ENCODE peak calls at places on chromosomes 4 and X, in ten cellular contexts. One of them, this sample, is unnamed.

GRCh38 chr4:161411901-161412300 is 751.9 kb downstream of the FSTL5 start:
- DNase-seq in fibroblast of lung: no peak
- DNase-seq in OCI-LY7: no peak
- DNase-seq in thoracic aorta: no peak
- DNase-seq in brain microvascular endothelial cell: no peak
- DNase-seq in spleen: no peak
- DNase-seq in testis: no peak
- DNase-seq in lower lobe of right lung: no peak
- DNase-seq in SK-N-SH: no peak
- DNase-seq in heart left ventricle: no peak
- DNase-seq in this sample: no peak

GRCh38 chr4:10079256-10079655 is 37.3 kb downstream of the WDR1 start:
- DNase-seq in SK-N-SH: no peak
- DNase-seq in testis: no peak
- DNase-seq in OCI-LY7: no peak
- DNase-seq in spleen: peak; percentile 62
- DNase-seq in lower lobe of right lung: peak; percentile 43
- DNase-seq in fibroblast of lung: no peak
- DNase-seq in thoracic aorta: no peak
- DNase-seq in brain microvascular endothelial cell: no peak
- DNase-seq in heart left ventricle: no peak
- DNase-seq in this sample: no peak

GRCh38 chr4:74714731-74715130 is 79.6 kb downstream of the BTC start:
- DNase-seq in brain microvascular endothelial cell: no peak
- DNase-seq in SK-N-SH: no peak
- DNase-seq in spleen: no peak
- DNase-seq in thoracic aorta: no peak
- DNase-seq in lower lobe of right lung: no peak
- DNase-seq in testis: no peak
- DNase-seq in OCI-LY7: no peak
- DNase-seq in heart left ventricle: no peak
- DNase-seq in fibroblast of lung: no peak
- DNase-seq in this sample: no peak

GRCh38 chr4:158997660-158998349 is 105.1 kb upstream of the RAPGEF2 start:
- DNase-seq in heart left ventricle: no peak
- DNase-seq in testis: no peak
- DNase-seq in lower lobe of right lung: no peak
- DNase-seq in brain microvascular endothelial cell: no peak
- DNase-seq in spleen: no peak
- DNase-seq in SK-N-SH: no peak
- DNase-seq in thoracic aorta: no peak
- DNase-seq in OCI-LY7: no peak
- DNase-seq in fibroblast of lung: no peak
- DNase-seq in this sample: no peak

GRCh38 chr4:970854-971520 is 2.4 kb downstream of the DGKQ start:
- DNase-seq in fibroblast of lung: no peak
- DNase-seq in OCI-LY7: no peak
- DNase-seq in heart left ventricle: no peak
- DNase-seq in brain microvascular endothelial cell: no peak
- DNase-seq in thoracic aorta: no peak
- DNase-seq in testis: no peak
- DNase-seq in SK-N-SH: no peak
- DNase-seq in spleen: no peak
- DNase-seq in lower lobe of right lung: no peak
- DNase-seq in this sample: no peak

GRCh38 chr4:3321295-3321889 is 28.6 kb downstream of the RGS12 start:
- DNase-seq in spleen: peak; percentile 51
- DNase-seq in lower lobe of right lung: no peak
- DNase-seq in heart left ventricle: peak; percentile 77
- DNase-seq in thoracic aorta: no peak
- DNase-seq in OCI-LY7: no peak
- DNase-seq in testis: peak; percentile 75
- DNase-seq in fibroblast of lung: peak; percentile 59
- DNase-seq in SK-N-SH: peak; percentile 61
- DNase-seq in brain microvascular endothelial cell: no peak
- DNase-seq in this sample: no peak

GRCh38 chrX:141405486-141405877 is 163.2 kb upstream of the SPANXC start:
- DNase-seq in fibroblast of lung: no peak
- DNase-seq in OCI-LY7: no peak
- DNase-seq in SK-N-SH: no peak
- DNase-seq in testis: no peak
- DNase-seq in spleen: no peak
- DNase-seq in lower lobe of right lung: no peak
- DNase-seq in heart left ventricle: no peak
- DNase-seq in thoracic aorta: no peak
- DNase-seq in brain microvascular endothelial cell: peak; percentile 2
- DNase-seq in this sample: no peak

GRCh38 chrX:40671126-40671525 is 23.8 kb upstream of the CXorf38 start:
- DNase-seq in brain microvascular endothelial cell: no peak
- DNase-seq in testis: no peak
- DNase-seq in SK-N-SH: no peak
- DNase-seq in fibroblast of lung: no peak
- DNase-seq in heart left ventricle: no peak
- DNase-seq in spleen: no peak
- DNase-seq in lower lobe of right lung: no peak
- DNase-seq in OCI-LY7: no peak
- DNase-seq in thoracic aorta: no peak
- DNase-seq in this sample: peak; percentile 66

GRCh38 chr4:99807666-99808065 is 9.0 kb upstream of the DAPP1 start:
- DNase-seq in spleen: no peak
- DNase-seq in fibroblast of lung: no peak
- DNase-seq in OCI-LY7: no peak
- DNase-seq in lower lobe of right lung: no peak
- DNase-seq in thoracic aorta: no peak
- DNase-seq in testis: no peak
- DNase-seq in brain microvascular endothelial cell: no peak
- DNase-seq in SK-N-SH: no peak
- DNase-seq in heart left ventricle: no peak
- DNase-seq in this sample: no peak

GRCh38 chrX:34612036-34612435 is 45.0 kb downstream of the TMEM47 start:
- DNase-seq in heart left ventricle: no peak
- DNase-seq in OCI-LY7: no peak
- DNase-seq in spleen: no peak
- DNase-seq in brain microvascular endothelial cell: peak; percentile 4
- DNase-seq in lower lobe of right lung: no peak
- DNase-seq in SK-N-SH: no peak
- DNase-seq in thoracic aorta: no peak
- DNase-seq in fibroblast of lung: peak; percentile 1
- DNase-seq in testis: no peak
- DNase-seq in this sample: no peak

GRCh38 chr4:6369924-6370645 is 100.4 kb downstream of the WFS1 start:
- DNase-seq in thoracic aorta: no peak
- DNase-seq in SK-N-SH: no peak
- DNase-seq in fibroblast of lung: no peak
- DNase-seq in brain microvascular endothelial cell: no peak
- DNase-seq in testis: no peak
- DNase-seq in OCI-LY7: no peak
- DNase-seq in heart left ventricle: no peak
- DNase-seq in lower lobe of right lung: no peak
- DNase-seq in spleen: no peak
- DNase-seq in this sample: no peak

GRCh38 chrX:131783555-131784338 is 239.4 kb upstream of the STK26 start:
- DNase-seq in heart left ventricle: peak; percentile 58
- DNase-seq in testis: no peak
- DNase-seq in lower lobe of right lung: no peak
- DNase-seq in spleen: no peak
- DNase-seq in thoracic aorta: no peak
- DNase-seq in brain microvascular endothelial cell: peak; percentile 83
- DNase-seq in OCI-LY7: no peak
- DNase-seq in fibroblast of lung: no peak
- DNase-seq in SK-N-SH: no peak
- DNase-seq in this sample: no peak

GRCh38 chr4:54384563-54384962 is 155.5 kb downstream of the PDGFRA start:
- DNase-seq in SK-N-SH: no peak
- DNase-seq in testis: peak; percentile 47
- DNase-seq in lower lobe of right lung: no peak
- DNase-seq in fibroblast of lung: peak; percentile 34
- DNase-seq in thoracic aorta: no peak
- DNase-seq in spleen: no peak
- DNase-seq in heart left ventricle: no peak
- DNase-seq in brain microvascular endothelial cell: peak; percentile 50
- DNase-seq in OCI-LY7: peak; percentile 7
- DNase-seq in this sample: peak; percentile 39

GRCh38 chrX:103398321-103398937 is 22.1 kb downstream of the BEX3 start:
- DNase-seq in testis: no peak
- DNase-seq in OCI-LY7: no peak
- DNase-seq in heart left ventricle: no peak
- DNase-seq in fibroblast of lung: peak; percentile 88
- DNase-seq in brain microvascular endothelial cell: peak; percentile 81
- DNase-seq in thoracic aorta: no peak
- DNase-seq in spleen: no peak
- DNase-seq in SK-N-SH: no peak
- DNase-seq in lower lobe of right lung: no peak
- DNase-seq in this sample: no peak

GRCh38 chr4:128323401-128323800 is 35.8 kb upstream of the PGRMC2 start:
- DNase-seq in spleen: no peak
- DNase-seq in OCI-LY7: no peak
- DNase-seq in heart left ventricle: no peak
- DNase-seq in brain microvascular endothelial cell: no peak
- DNase-seq in testis: no peak
- DNase-seq in thoracic aorta: no peak
- DNase-seq in SK-N-SH: no peak
- DNase-seq in fibroblast of lung: no peak
- DNase-seq in lower lobe of right lung: no peak
- DNase-seq in this sample: no peak

GRCh38 chr4:128328106-128328505 is 40.5 kb upstream of the PGRMC2 start:
- DNase-seq in heart left ventricle: no peak
- DNase-seq in thoracic aorta: no peak
- DNase-seq in lower lobe of right lung: no peak
- DNase-seq in testis: no peak
- DNase-seq in SK-N-SH: no peak
- DNase-seq in OCI-LY7: no peak
- DNase-seq in fibroblast of lung: no peak
- DNase-seq in spleen: no peak
- DNase-seq in brain microvascular endothelial cell: no peak
- DNase-seq in this sample: no peak

GRCh38 chr4:128320656-128321055 is 33.0 kb upstream of the PGRMC2 start:
- DNase-seq in brain microvascular endothelial cell: no peak
- DNase-seq in SK-N-SH: no peak
- DNase-seq in heart left ventricle: no peak
- DNase-seq in OCI-LY7: no peak
- DNase-seq in fibroblast of lung: no peak
- DNase-seq in testis: no peak
- DNase-seq in spleen: no peak
- DNase-seq in thoracic aorta: no peak
- DNase-seq in lower lobe of right lung: no peak
- DNase-seq in this sample: no peak

GRCh38 chr4:128322986-128323385 is 35.4 kb upstream of the PGRMC2 start:
- DNase-seq in SK-N-SH: no peak
- DNase-seq in thoracic aorta: no peak
- DNase-seq in brain microvascular endothelial cell: peak; percentile 91
- DNase-seq in OCI-LY7: no peak
- DNase-seq in fibroblast of lung: no peak
- DNase-seq in heart left ventricle: no peak
- DNase-seq in lower lobe of right lung: no peak
- DNase-seq in testis: no peak
- DNase-seq in spleen: no peak
- DNase-seq in this sample: no peak

DNA sequence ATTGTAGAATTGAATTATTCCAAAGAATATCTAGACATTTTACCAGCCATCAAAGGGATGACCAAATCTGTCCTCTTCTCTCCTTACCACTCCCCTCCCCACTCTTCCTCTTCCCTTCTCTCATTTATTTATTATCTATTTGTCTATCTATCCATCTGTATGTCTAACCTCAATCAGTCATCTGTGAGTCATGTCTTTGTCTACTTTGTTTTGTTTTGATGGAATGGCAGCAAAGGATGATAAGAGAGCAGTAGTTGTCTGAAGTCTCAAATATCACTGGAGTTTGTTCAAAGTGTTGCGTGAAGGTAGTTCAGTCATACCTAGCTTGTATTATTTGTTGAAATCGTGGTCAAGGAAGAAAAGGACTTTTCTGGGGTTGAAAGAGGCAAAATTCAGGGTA is 34.7 kb upstream of the PGRMC2 start:
- DNase-seq in testis: no peak
- DNase-seq in SK-N-SH: no peak
- DNase-seq in brain microvascular endothelial cell: peak; percentile 69
- DNase-seq in spleen: no peak
- DNase-seq in thoracic aorta: no peak
- DNase-seq in heart left ventricle: no peak
- DNase-seq in fibroblast of lung: no peak
- DNase-seq in OCI-LY7: no peak
- DNase-seq in lower lobe of right lung: no peak
- DNase-seq in this sample: no peak
- H3K27ac ChIP-seq in testis: no peak overlapping the region
- H3K27ac ChIP-seq in SK-N-SH: peak overlapping the region; percentile 39
- H3K27ac ChIP-seq in brain microvascular endothelial cell: peak overlapping the region; percentile 96
- H3K27ac ChIP-seq in spleen: no peak overlapping the region
- H3K27ac ChIP-seq in thoracic aorta: no peak overlapping the region
- H3K27ac ChIP-seq in heart left ventricle: no peak overlapping the region
- H3K27ac ChIP-seq in fibroblast of lung: no peak overlapping the region
- H3K27ac ChIP-seq in OCI-LY7: no peak overlapping the region
- H3K27ac ChIP-seq in lower lobe of right lung: no peak overlapping the region
- H3K27ac ChIP-seq in this sample: no peak overlapping the region

DNA sequence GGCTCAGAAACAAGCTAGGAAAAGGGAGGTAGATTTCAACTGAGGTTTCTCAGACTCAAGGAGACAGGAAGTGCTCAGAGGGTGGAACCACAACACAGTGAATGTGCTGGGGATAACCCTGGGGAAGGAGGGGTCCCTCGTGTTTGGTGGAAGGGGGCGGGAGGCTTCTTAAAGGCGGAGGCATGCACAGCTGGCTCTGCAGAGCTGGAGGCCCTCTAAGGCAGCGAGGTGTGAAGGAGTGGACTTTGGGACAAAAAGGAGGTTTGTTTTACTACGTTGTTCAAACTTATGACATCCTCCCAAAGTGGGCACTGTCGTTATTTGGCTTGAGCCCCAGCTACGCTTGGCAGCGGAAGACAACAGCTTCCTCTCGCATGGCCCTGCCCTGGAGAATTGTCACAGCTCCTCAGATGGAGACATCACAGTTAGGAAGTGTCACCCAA is 21.7 kb upstream of the MTM1 start:
- DNase-seq in SK-N-SH: no peak
- DNase-seq in spleen: no peak
- DNase-seq in lower lobe of right lung: no peak
- DNase-seq in fibroblast of lung: peak; percentile 4
- DNase-seq in testis: peak; percentile 47
- DNase-seq in OCI-LY7: no peak
- DNase-seq in heart left ventricle: no peak
- DNase-seq in brain microvascular endothelial cell: no peak
- DNase-seq in thoracic aorta: no peak
- DNase-seq in this sample: peak; percentile 82
- H3K4me3 ChIP-seq in SK-N-SH: no peak overlapping the region
- H3K4me3 ChIP-seq in spleen: no peak overlapping the region
- H3K4me3 ChIP-seq in lower lobe of right lung: no peak overlapping the region
- H3K4me3 ChIP-seq in fibroblast of lung: no peak overlapping the region
- H3K4me3 ChIP-seq in testis: no peak overlapping the region
- H3K4me3 ChIP-seq in OCI-LY7: no peak overlapping the region
- H3K4me3 ChIP-seq in heart left ventricle: no peak overlapping the region
- H3K4me3 ChIP-seq in brain microvascular endothelial cell: no peak overlapping the region
- H3K4me3 ChIP-seq in thoracic aorta: no peak overlapping the region
- H3K4me3 ChIP-seq in this sample: no peak overlapping the region

GRCh38 chr4:81602853-81603252 is 131.1 kb upstream of the RASGEF1B start:
- DNase-seq in fibroblast of lung: no peak
- DNase-seq in thoracic aorta: no peak
- DNase-seq in SK-N-SH: no peak
- DNase-seq in OCI-LY7: no peak
- DNase-seq in lower lobe of right lung: no peak
- DNase-seq in heart left ventricle: no peak
- DNase-seq in brain microvascular endothelial cell: no peak
- DNase-seq in spleen: no peak
- DNase-seq in testis: no peak
- DNase-seq in this sample: no peak
- TF ChIP-seq CTCF in fibroblast of lung: no peak
- TF ChIP-seq CTCF in thoracic aorta: no peak
- TF ChIP-seq CTCF in SK-N-SH: no peak
- TF ChIP-seq CTCF in OCI-LY7: no peak
- TF ChIP-seq CTCF in lower lobe of right lung: no peak
- TF ChIP-seq CTCF in heart left ventricle: no peak
- TF ChIP-seq CTCF in brain microvascular endothelial cell: no peak
- TF ChIP-seq CTCF in spleen: no peak
- TF ChIP-seq CTCF in testis: no peak
- TF ChIP-seq CTCF in this sample: no peak

GRCh38 chrX:11426712-11427081 is 133.5 kb downstream of the AMELX start:
- DNase-seq in testis: no peak
- DNase-seq in thoracic aorta: no peak
- DNase-seq in OCI-LY7: no peak
- DNase-seq in heart left ventricle: no peak
- DNase-seq in spleen: no peak
- DNase-seq in SK-N-SH: no peak
- DNase-seq in fibroblast of lung: no peak
- DNase-seq in lower lobe of right lung: no peak
- DNase-seq in brain microvascular endothelial cell: no peak
- DNase-seq in this sample: no peak
- H3K27ac ChIP-seq in testis: peak overlapping the region; percentile 59
- H3K27ac ChIP-seq in thoracic aorta: peak overlapping the region; percentile 67
- H3K27ac ChIP-seq in OCI-LY7: no peak overlapping the region
- H3K27ac ChIP-seq in heart left ventricle: peak overlapping the region; percentile 83
- H3K27ac ChIP-seq in spleen: no peak overlapping the region
- H3K27ac ChIP-seq in SK-N-SH: no peak overlapping the region
- H3K27ac ChIP-seq in fibroblast of lung: peak overlapping the region; percentile 55
- H3K27ac ChIP-seq in lower lobe of right lung: peak overlapping the region; percentile 79
- H3K27ac ChIP-seq in brain microvascular endothelial cell: no peak overlapping the region
- H3K27ac ChIP-seq in this sample: peak overlapping the region; percentile 96

This sample was measured in thyroid gland.